ENCODE peak calls at places on chromosomes 16 and 17, in six cellular contexts. Z, J, R, P, E and O are unnamed samples. For H3K4me1, the result is how much of the 10 kb centered on the place peaks cover.

GRCh38 chr16:79658301-79659001 is 57.9 kb upstream of the MAF start:
- DNase-seq in Z (no peak), J (no peak), R (no peak), P (no peak), E (no peak), O (no peak)

GRCh38 chr17:61317779-61318178 is 81.9 kb upstream of the TBX2 start:
- DNase-seq in Z (peak), J (no peak), R (no peak), P (no peak), E (no peak), O (no peak)

GRCh38 chr16:67936124-67936875 is at the start of gene PSMB10:
- DNase-seq in Z (peak), J (peak), R (no peak), P (peak), E (peak), O (peak)

GRCh38 chr17:19991252-19991885 is 13.7 kb upstream of the AKAP10 start:
- DNase-seq in Z (no peak), J (no peak), R (no peak), P (no peak), E (no peak), O (no peak)

GRCh38 chr17:44267818-44268490 is at the start of gene SLC4A1:
- DNase-seq in Z (no peak), J (no peak), R (no peak), P (no peak), E (no peak), O (no peak)

GRCh38 chr16:82938108-82938507 is 311.3 kb downstream of the CDH13 start:
- DNase-seq in Z (no peak), J (no peak), R (no peak), P (no peak), E (no peak), O (no peak)

GRCh38 chr17:13306310-13306962 is 288.6 kb upstream of the ELAC2 start:
- DNase-seq in Z (peak), J (peak), R (peak), P (no peak), E (no peak), O (no peak)

GRCh38 chr17:67139784-67140665 is 95.7 kb downstream of the CACNG1 start:
- DNase-seq in Z (peak), J (peak), R (no peak), P (no peak), E (no peak), O (no peak)

GRCh38 chr16:19095699-19096098 is 18.1 kb upstream of the ITPRIPL2 start:
- DNase-seq in Z (no peak), J (no peak), R (peak), P (no peak), E (no peak), O (no peak)

GRCh38 chr16:51716195-51716594 is 565.1 kb upstream of the SALL1 start:
- DNase-seq in Z (no peak), J (no peak), R (no peak), P (no peak), E (no peak), O (no peak)

GRCh38 chr16:51722467-51722866 is 571.4 kb upstream of the SALL1 start:
- DNase-seq in Z (no peak), J (no peak), R (no peak), P (no peak), E (no peak), O (no peak)

GRCh38 chr16:51713502-51713901 is 562.4 kb upstream of the SALL1 start:
- DNase-seq in Z (no peak), J (no peak), R (no peak), P (no peak), E (no peak), O (no peak)

GRCh38 chr16:51723016-51723724 is 572.1 kb upstream of the SALL1 start:
- DNase-seq in Z (no peak), J (no peak), R (no peak), P (no peak), E (no peak), O (no peak)

GRCh38 chr16:51719376-51719775 is 568.3 kb upstream of the SALL1 start:
- DNase-seq in Z (no peak), J (no peak), R (no peak), P (no peak), E (no peak), O (no peak)
- H3K4me1 ChIP-seq in Z (under half), J (under half), R (under half), P (under half), E (under half), O (under half)

GRCh38 chr17:40014375-40014980 is 762 bp upstream of the CSF3 start:
- DNase-seq in Z (no peak), J (no peak), R (no peak), P (no peak), E (no peak), O (no peak)
- H3K4me1 ChIP-seq in Z (under half), J (under half), R (under half), P (under half), E (under half), O (under half)

DNA sequence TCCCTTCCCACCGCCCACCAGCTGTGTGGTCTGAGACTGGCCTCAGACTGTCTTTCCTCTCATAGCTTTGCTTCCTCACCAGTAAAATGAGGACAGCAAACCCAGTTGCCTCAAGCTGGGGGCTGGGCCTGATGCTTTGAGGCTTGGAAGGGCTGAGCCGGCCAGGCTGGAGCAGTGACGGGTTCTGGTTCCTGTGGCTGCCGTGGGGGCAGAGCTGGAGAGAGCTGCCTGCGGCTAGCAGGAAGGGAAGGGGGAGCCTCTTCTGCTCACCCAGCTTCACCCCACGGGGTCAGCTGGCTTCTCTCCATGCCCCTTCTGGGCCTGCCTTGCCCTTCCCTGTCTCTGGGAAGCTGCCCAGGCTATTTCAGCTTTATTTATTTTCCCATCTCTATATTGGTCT is 23.8 kb downstream of the LASP1 start:
- DNase-seq in Z (no peak), J (no peak), R (no peak), P (no peak), E (no peak), O (no peak)
- H3K4me1 ChIP-seq in Z (under half), J (under half), R (under half), P (under half), E (half or more), O (under half)

GRCh38 chr17:31488982-31489294 is 97.5 kb downstream of the RAB11FIP4 start:
- DNase-seq in Z (no peak), J (peak), R (no peak), P (no peak), E (peak), O (no peak)
- H3K4me1 ChIP-seq in Z (under half), J (half or more), R (under half), P (under half), E (under half), O (under half)

GRCh38 chr16:20871258-20871657 is 28.9 kb downstream of the DCUN1D3 start:
- DNase-seq in Z (no peak), J (no peak), R (no peak), P (no peak), E (no peak), O (no peak)

GRCh38 chr16:20866792-20867191 is 33.4 kb downstream of the DCUN1D3 start:
- DNase-seq in Z (no peak), J (peak), R (no peak), P (no peak), E (no peak), O (no peak)

GRCh38 chr16:20867585-20867984 is 32.6 kb downstream of the DCUN1D3 start:
- DNase-seq in Z (no peak), J (no peak), R (no peak), P (no peak), E (no peak), O (no peak)

GRCh38 chr16:20870122-20870521 is 30.0 kb downstream of the DCUN1D3 start:
- DNase-seq in Z (no peak), J (no peak), R (no peak), P (no peak), E (no peak), O (no peak)

DNA sequence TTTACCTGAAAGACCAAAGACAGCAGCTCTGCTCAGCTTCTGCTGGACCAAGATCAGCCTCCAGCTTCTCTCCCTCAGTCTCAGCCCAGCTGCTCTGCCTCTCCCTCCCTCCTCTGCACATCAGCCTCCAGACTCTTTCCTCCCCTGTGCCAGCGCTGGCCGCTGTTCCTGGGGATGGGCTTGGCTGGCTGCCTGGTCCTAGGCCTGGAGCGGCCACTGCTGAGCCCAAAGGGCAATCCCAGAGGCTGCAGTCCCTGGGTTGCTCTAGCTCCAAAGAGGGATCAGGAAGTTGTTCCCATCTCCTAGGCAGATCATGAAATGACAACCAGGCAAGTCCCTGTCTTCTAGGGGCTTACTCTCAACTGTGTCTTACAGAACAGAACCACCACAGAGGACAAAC is 31.3 kb downstream of the DCUN1D3 start:
- DNase-seq in Z (peak), J (peak), R (no peak), P (peak), E (peak), O (peak)
- H3K4me1 ChIP-seq in Z (under half), J (under half), R (under half), P (under half), E (under half), O (under half)

DNA sequence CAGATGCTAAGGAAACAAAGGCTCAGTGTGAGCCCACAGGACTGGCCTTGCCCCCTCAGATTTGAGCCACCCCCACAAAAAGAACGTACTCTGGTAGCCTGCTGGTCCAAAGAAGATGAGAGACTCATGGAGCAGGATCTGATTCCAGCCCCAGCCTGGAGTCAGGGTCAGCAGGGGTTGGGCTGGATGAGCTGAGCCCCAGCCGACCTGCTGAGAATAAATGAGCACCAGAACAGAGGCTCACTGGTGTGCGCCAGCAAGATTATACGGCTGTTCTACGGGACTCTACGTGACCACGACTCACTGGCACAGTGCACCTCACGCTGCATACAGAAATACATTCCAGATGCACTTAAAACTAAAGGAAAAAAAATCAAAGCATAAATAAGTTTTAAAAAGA is 186.0 kb upstream of the RPL38 start:
- DNase-seq in Z (no peak), J (no peak), R (no peak), P (no peak), E (no peak), O (no peak)
- H3K4me1 ChIP-seq in Z (under half), J (under half), R (under half), P (under half), E (under half), O (under half)

GRCh38 chr17:49005140-49005539 is 8.0 kb downstream of the IGF2BP1 start:
- DNase-seq in Z (no peak), J (no peak), R (no peak), P (no peak), E (no peak), O (no peak)
- H3K4me1 ChIP-seq in Z (under half), J (under half), R (under half), P (under half), E (under half), O (under half)